ENCODE peak calls at places on chromosome 16, in five cellular contexts. T, Y, J, N and G are unnamed samples.

GRCh38 chr16:12703935-12704334 is 99.8 kb downstream of the CPPED1 start:
- DNase-seq in Y (no peak), N (peak), T (no peak), J (no peak), G (no peak)

GRCh38 chr16:11047057-11047456 is 102.7 kb downstream of the CLEC16A start:
- DNase-seq in N (peak), Y (no peak), J (no peak), T (no peak), G (peak)

GRCh38 chr16:23826528-23827244 is 9.1 kb upstream of the PRKCB start:
- DNase-seq in Y (peak), J (no peak), N (no peak), T (no peak), G (no peak)

GRCh38 chr16:89581045-89581695 is 5.6 kb downstream of the CPNE7 start:
- DNase-seq in Y (no peak), T (no peak), N (peak), J (no peak), G (peak)

GRCh38 chr16:66242672-66243071 is 123.8 kb upstream of the CDH5 start:
- DNase-seq in Y (no peak), N (no peak), T (no peak), J (no peak), G (no peak)

GRCh38 chr16:56841233-56841632 is 23.8 kb upstream of the SLC12A3 start:
- DNase-seq in T (peak), Y (no peak), N (peak), J (no peak), G (no peak)

GRCh38 chr16:7835032-7835431 is 502.4 kb downstream of the RBFOX1 start:
- DNase-seq in T (no peak), Y (no peak), N (no peak), J (no peak), G (no peak)

GRCh38 chr16:66988197-66988788 is at the start of gene CES4A:
- DNase-seq in T (peak), J (no peak), Y (no peak), N (no peak), G (no peak)

GRCh38 chr16:76278976-76279375 is 1.8 kb downstream of the CNTNAP4 start:
- DNase-seq in N (no peak), Y (no peak), J (no peak), T (no peak), G (no peak)

GRCh38 chr16:72832640-72833039 is 215.3 kb downstream of the ZFHX3 start:
- DNase-seq in N (peak), T (peak), J (peak), Y (peak), G (no peak)
- TF ChIP-seq CTCF in N (peak), T (peak), J (peak), Y (peak), G (peak)

DNA sequence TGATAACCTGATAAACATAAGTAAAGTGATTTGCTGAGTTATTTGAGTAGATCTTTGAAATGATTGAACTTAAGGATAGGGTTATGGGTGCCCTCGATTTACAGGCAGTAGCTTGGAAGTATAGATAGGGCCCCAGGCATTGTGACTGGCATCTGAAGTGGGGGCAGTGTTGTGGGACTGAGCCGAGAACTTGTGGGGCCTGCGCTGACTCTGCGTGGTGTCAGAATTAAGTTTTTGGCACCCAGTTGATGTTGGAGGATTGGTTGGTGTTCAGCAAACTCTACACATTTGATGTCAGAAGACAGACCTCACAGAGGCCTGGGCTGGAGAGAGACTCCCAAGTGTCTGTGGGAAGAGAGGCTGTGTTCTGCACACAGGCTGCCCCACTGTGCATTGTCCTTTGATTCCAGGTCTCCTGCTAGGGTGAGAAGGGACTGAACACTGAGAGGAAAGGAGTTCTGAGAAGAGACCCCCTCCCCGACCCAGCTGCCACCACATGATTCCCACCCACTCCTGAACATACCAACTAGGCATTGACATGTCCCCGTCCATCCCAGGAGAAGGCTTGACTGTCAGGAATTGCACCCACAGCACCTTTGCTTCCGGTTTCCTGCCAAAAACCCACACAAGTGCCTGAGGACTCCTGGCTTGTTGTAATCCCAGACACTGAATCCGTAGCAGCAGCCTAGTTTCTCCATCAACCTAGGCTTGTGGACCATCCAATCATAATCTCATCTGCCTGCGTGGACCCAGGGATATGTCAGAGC is 4.5 kb downstream of the ZNF267 start:
- DNase-seq in T (no peak), Y (no peak), J (no peak), N (no peak), G (no peak)
- H3K4me3 ChIP-seq in T (no peak), Y (no peak), J (no peak), N (no peak), G (no peak)

GRCh38 chr16:5027575-5028235 is 6.0 kb downstream of the NAGPA start:
- DNase-seq in N (no peak), T (no peak), J (no peak), Y (no peak), G (no peak)

GRCh38 chr16:5026664-5027063 is 7.1 kb downstream of the NAGPA start:
- DNase-seq in Y (no peak), N (no peak), J (no peak), T (no peak), G (no peak)

GRCh38 chr16:5027086-5027485 is 6.6 kb downstream of the NAGPA start:
- DNase-seq in T (no peak), N (no peak), J (no peak), Y (no peak), G (no peak)

GRCh38 chr16:5024632-5025031 is 9.1 kb downstream of the NAGPA start:
- DNase-seq in Y (no peak), T (no peak), J (no peak), N (no peak), G (no peak)

GRCh38 chr16:5025171-5025632 is 8.5 kb downstream of the NAGPA start:
- DNase-seq in J (no peak), T (peak), Y (no peak), N (no peak), G (no peak)
- TF ChIP-seq CTCF in J (no peak), T (peak), Y (no peak), N (peak), G (peak)

DNA sequence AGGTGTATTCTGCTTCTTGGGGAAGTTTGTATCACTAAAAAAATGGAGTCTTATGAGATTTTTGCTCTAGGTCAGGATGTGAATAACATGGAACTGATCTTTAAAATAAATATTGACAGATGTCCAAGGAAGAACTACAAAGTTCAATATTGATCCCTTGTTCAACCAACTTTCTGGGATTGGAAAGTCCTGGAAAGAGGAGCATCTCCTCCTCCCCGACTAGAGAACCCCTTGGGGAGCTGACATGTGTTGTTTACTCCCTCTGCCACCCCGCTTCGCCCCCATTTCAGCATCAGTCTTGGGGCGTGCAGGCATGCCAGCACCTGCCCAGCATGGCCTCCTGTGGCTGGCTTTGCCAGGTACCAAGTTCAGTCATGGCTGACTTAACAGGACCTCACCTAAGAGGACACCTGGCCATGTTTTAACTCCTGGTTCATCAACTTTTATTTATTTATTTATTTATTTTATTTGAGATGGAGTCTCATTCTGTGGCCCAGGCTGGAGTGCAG is 33.8 kb downstream of the PMFBP1 start:
- DNase-seq in J (no peak), T (no peak), N (no peak), Y (no peak), G (no peak)
- H3K4me3 ChIP-seq in J (no peak), T (no peak), N (no peak), Y (no peak), G (no peak)

GRCh38 chr16:87877942-87878507 is 8.7 kb upstream of the SLC7A5 start:
- DNase-seq in Y (no peak), T (no peak), J (no peak), N (no peak), G (no peak)
- TF ChIP-seq CTCF in Y (no peak), T (no peak), J (no peak), N (peak), G (peak)

GRCh38 chr16:20867585-20867984 is 32.6 kb downstream of the DCUN1D3 start:
- DNase-seq in Y (no peak), T (no peak), N (no peak), J (no peak), G (no peak)
- H3K4me3 ChIP-seq in Y (no peak), T (no peak), N (no peak), J (no peak), G (no peak)

GRCh38 chr16:85514601-85515318 is 98.4 kb upstream of the GSE1 start:
- DNase-seq in Y (peak), N (peak), J (peak), T (peak), G (peak)
- TF ChIP-seq CTCF in Y (no peak), N (no peak), J (no peak), T (no peak), G (no peak)

DNA sequence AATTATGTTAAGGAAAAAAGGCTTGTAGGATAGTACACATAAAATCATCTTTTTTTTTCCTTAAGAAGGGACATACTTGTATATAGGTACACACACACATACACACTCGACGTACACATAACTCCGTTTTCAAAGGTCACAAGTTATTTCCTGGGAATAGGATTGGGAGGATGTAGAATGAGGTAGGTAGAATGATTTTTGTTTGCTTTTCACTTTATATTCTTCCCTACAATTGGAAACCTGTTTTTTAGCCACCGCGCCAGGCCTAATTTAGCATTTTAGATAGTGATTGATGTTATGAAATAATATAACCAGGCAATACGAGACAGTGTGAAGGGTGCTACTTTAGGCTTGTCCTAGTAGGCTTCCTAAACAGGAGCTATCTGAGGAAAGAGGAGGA is 1.8 kb upstream of the HAPSTR1 start:
- DNase-seq in Y (no peak), T (no peak), J (no peak), N (no peak), G (no peak)
- H3K4me3 ChIP-seq in Y (no peak), T (no peak), J (no peak), N (peak), G (no peak)